ENCODE peak calls at places on chromosomes 4 and X, in eight cellular contexts. J is foreskin fibroblast; R is ovary; S is retina; E is glutamatergic neuron; H is neuronal stem cell; K is stimulated activated naive CD8-positive, alpha-beta T cell treated with anti-CD3 and anti-CD28 coated beads, Interleukin-15, amount 100 ng/mL, for 72 hours; V is retinal pigment epithelial cell. U is an unnamed sample.

GRCh38 chr4:176660561-176660960 is 132.2 kb downstream of the VEGFC start:
- DNase-seq in V (no peak), R (no peak), S (no peak), J (peak), E (no peak), K (no peak), H (no peak), U (no peak)

GRCh38 chr4:119823891-119824290 is 195.3 kb upstream of the PDE5A start:
- DNase-seq in K (no peak), J (peak), S (no peak), V (no peak), H (no peak), E (no peak), R (no peak), U (no peak)

GRCh38 chr4:24643774-24644520 is 59.6 kb upstream of the DHX15 start:
- DNase-seq in V (no peak), R (no peak), S (no peak), E (no peak), K (no peak), J (peak), H (no peak), U (no peak)

GRCh38 chr4:69092190-69092589 is 4.1 kb upstream of the UGT2B7 start:
- DNase-seq in S (no peak), R (no peak), J (peak), V (no peak), K (no peak), H (no peak), E (no peak), U (no peak)

GRCh38 chr4:110087116-110087708 is 111.2 kb downstream of the ELOVL6 start:
- DNase-seq in K (no peak), H (no peak), R (no peak), J (peak), S (no peak), V (peak), E (no peak), U (peak)

GRCh38 chrX:53686151-53686885 is at the start of gene HUWE1:
- DNase-seq in J (peak), H (peak), S (peak), K (peak), E (peak), R (peak), V (no peak), U (peak)

GRCh38 chr4:147479817-147480216 is 1.1 kb upstream of the EDNRA start:
- DNase-seq in K (no peak), E (no peak), J (peak), S (no peak), R (peak), H (no peak), V (no peak), U (no peak)

GRCh38 chr4:105147226-105148151 is 813 bp downstream of the TET2 start:
- DNase-seq in R (peak), J (peak), H (peak), E (peak), K (no peak), V (no peak), S (peak), U (peak)

GRCh38 chr4:116501954-116502353 is 583.4 kb downstream of the TRAM1L1 start:
- DNase-seq in V (no peak), H (no peak), K (no peak), J (no peak), S (no peak), E (no peak), R (no peak), U (no peak)

GRCh38 chr4:155666701-155667537 is at the start of gene GUCY1A1:
- DNase-seq in R (no peak), H (peak), S (peak), J (peak), E (peak), K (no peak), V (no peak), U (peak)

GRCh38 chr4:95742179-95742578 is 97.7 kb upstream of the PDHA2 start:
- DNase-seq in K (no peak), V (no peak), E (no peak), J (no peak), H (no peak), R (no peak), S (no peak), U (no peak)

GRCh38 chrX:19912-20571 is 261.1 kb upstream of the PLCXD1 start:
- DNase-seq in H (no peak), R (no peak), V (no peak), K (peak), S (peak), E (peak), J (peak), U (peak)

GRCh38 chr4:71404049-71404448 is 65.2 kb downstream of the SLC4A4 start:
- DNase-seq in E (no peak), R (no peak), J (no peak), K (no peak), V (no peak), S (no peak), H (no peak), U (no peak)

U was measured in activated naive CD4-positive, alpha-beta T cell treated with anti-CD3 and anti-CD28 coated beads, Interleukin-2, amount 50 U/mL, for 16 hours.